ENCODE peak calls at places on chromosome 4, in five cellular contexts. One of them, this sample, is unnamed.

GRCh38 chr4:187019896-187020295 is 296.2 kb upstream of the FAT1 start:
- DNase-seq in esophagus squamous epithelium: no peak
- DNase-seq in ovary: no peak
- DNase-seq in suprapubic skin: no peak
- DNase-seq in heart left ventricle: no peak
- DNase-seq in this sample: no peak

GRCh38 chr4:179415842-179416223 is 1973.6 kb upstream of the AGA start:
- DNase-seq in heart left ventricle: no peak
- DNase-seq in suprapubic skin: no peak
- DNase-seq in esophagus squamous epithelium: no peak
- DNase-seq in ovary: no peak
- DNase-seq in this sample: no peak

GRCh38 chr4:1234296-1234695 is 14.6 kb downstream of the CTBP1 start:
- DNase-seq in heart left ventricle: no peak
- DNase-seq in ovary: no peak
- DNase-seq in esophagus squamous epithelium: no peak
- DNase-seq in suprapubic skin: no peak
- DNase-seq in this sample: no peak

GRCh38 chr4:2243682-2244380 is 1.9 kb upstream of the HAUS3 start:
- DNase-seq in ovary: peak; percentile 62
- DNase-seq in esophagus squamous epithelium: no peak
- DNase-seq in heart left ventricle: no peak
- DNase-seq in suprapubic skin: peak; percentile 81
- DNase-seq in this sample: peak; percentile 9

GRCh38 chr4:70586841-70587240 is 5.2 kb upstream of the AMBN start:
- DNase-seq in ovary: no peak
- DNase-seq in heart left ventricle: no peak
- DNase-seq in suprapubic skin: no peak
- DNase-seq in esophagus squamous epithelium: no peak
- DNase-seq in this sample: no peak

GRCh38 chr4:114383721-114384120 is 214.9 kb upstream of the UGT8 start:
- DNase-seq in ovary: no peak
- DNase-seq in heart left ventricle: no peak
- DNase-seq in esophagus squamous epithelium: no peak
- DNase-seq in suprapubic skin: no peak
- DNase-seq in this sample: no peak

GRCh38 chr4:71187399-71188196 is 151.2 kb upstream of the SLC4A4 start:
- DNase-seq in ovary: peak; percentile 14
- DNase-seq in heart left ventricle: peak; percentile 71
- DNase-seq in suprapubic skin: no peak
- DNase-seq in esophagus squamous epithelium: no peak
- DNase-seq in this sample: no peak

GRCh38 chr4:185421366-185422124 is 4.2 kb downstream of the UFSP2 start:
- DNase-seq in suprapubic skin: no peak
- DNase-seq in heart left ventricle: no peak
- DNase-seq in ovary: no peak
- DNase-seq in esophagus squamous epithelium: no peak
- DNase-seq in this sample: no peak

GRCh38 chr4:86011117-86011516 is 348.7 kb downstream of the MAPK10 start:
- DNase-seq in ovary: no peak
- DNase-seq in esophagus squamous epithelium: no peak
- DNase-seq in suprapubic skin: no peak
- DNase-seq in heart left ventricle: no peak
- DNase-seq in this sample: no peak

GRCh38 chr4:128847074-128847724 is 37.7 kb downstream of the JADE1 start:
- DNase-seq in esophagus squamous epithelium: no peak
- DNase-seq in heart left ventricle: no peak
- DNase-seq in ovary: no peak
- DNase-seq in suprapubic skin: no peak
- DNase-seq in this sample: no peak

GRCh38 chr4:108716340-108716739 is 46.5 kb downstream of the ETNPPL start:
- DNase-seq in esophagus squamous epithelium: no peak
- DNase-seq in ovary: no peak
- DNase-seq in heart left ventricle: no peak
- DNase-seq in suprapubic skin: no peak
- DNase-seq in this sample: no peak

GRCh38 chr4:64824591-64824990 is 415.3 kb upstream of the TECRL start:
- DNase-seq in ovary: no peak
- DNase-seq in heart left ventricle: no peak
- DNase-seq in suprapubic skin: no peak
- DNase-seq in esophagus squamous epithelium: no peak
- DNase-seq in this sample: no peak

GRCh38 chr4:100641326-100641725 is 123.5 kb upstream of the EMCN start:
- DNase-seq in heart left ventricle: no peak
- DNase-seq in ovary: no peak
- DNase-seq in esophagus squamous epithelium: no peak
- DNase-seq in suprapubic skin: no peak
- DNase-seq in this sample: no peak

GRCh38 chr4:10006236-10006603 is 15.1 kb downstream of the SLC2A9 start:
- DNase-seq in ovary: peak; percentile 27
- DNase-seq in esophagus squamous epithelium: no peak
- DNase-seq in heart left ventricle: no peak
- DNase-seq in suprapubic skin: no peak
- DNase-seq in this sample: no peak

GRCh38 chr4:178293601-178294000 is 851.4 kb upstream of the AGA start:
- DNase-seq in ovary: no peak
- DNase-seq in suprapubic skin: no peak
- DNase-seq in esophagus squamous epithelium: no peak
- DNase-seq in heart left ventricle: no peak
- DNase-seq in this sample: no peak

GRCh38 chr4:116275006-116275405 is 810.4 kb downstream of the TRAM1L1 start:
- DNase-seq in esophagus squamous epithelium: no peak
- DNase-seq in heart left ventricle: no peak
- DNase-seq in ovary: no peak
- DNase-seq in suprapubic skin: no peak
- DNase-seq in this sample: no peak

GRCh38 chr4:112063260-112063659 is 82.0 kb upstream of the FAM241A start:
- DNase-seq in heart left ventricle: no peak
- DNase-seq in ovary: no peak
- DNase-seq in suprapubic skin: no peak
- DNase-seq in esophagus squamous epithelium: no peak
- DNase-seq in this sample: no peak

GRCh38 chr4:26827798-26828197 is 32.8 kb upstream of the STIM2 start:
- DNase-seq in suprapubic skin: no peak
- DNase-seq in esophagus squamous epithelium: no peak
- DNase-seq in heart left ventricle: no peak
- DNase-seq in ovary: no peak
- DNase-seq in this sample: no peak

GRCh38 chr4:58113083-58113482 is 1002.9 kb upstream of the IGFBP7 start:
- DNase-seq in esophagus squamous epithelium: no peak
- DNase-seq in heart left ventricle: no peak
- DNase-seq in suprapubic skin: no peak
- DNase-seq in ovary: no peak
- DNase-seq in this sample: no peak

GRCh38 chr4:77172336-77172735 is 15.3 kb downstream of the CCNG2 start:
- DNase-seq in ovary: no peak
- DNase-seq in esophagus squamous epithelium: no peak
- DNase-seq in suprapubic skin: no peak
- DNase-seq in heart left ventricle: no peak
- DNase-seq in this sample: peak; percentile 15

GRCh38 chr4:5036239-5036638 is 15.0 kb upstream of the STK32B start:
- DNase-seq in esophagus squamous epithelium: no peak
- DNase-seq in ovary: no peak
- DNase-seq in heart left ventricle: no peak
- DNase-seq in suprapubic skin: no peak
- DNase-seq in this sample: no peak

GRCh38 chr4:85708468-85708867 is 233.5 kb downstream of the ARHGAP24 start:
- DNase-seq in ovary: no peak
- DNase-seq in esophagus squamous epithelium: no peak
- DNase-seq in suprapubic skin: no peak
- DNase-seq in heart left ventricle: no peak
- DNase-seq in this sample: no peak

GRCh38 chr4:680931-681645 is 6.7 kb downstream of the MYL5 start:
- DNase-seq in heart left ventricle: peak; percentile 84
- DNase-seq in esophagus squamous epithelium: no peak
- DNase-seq in suprapubic skin: peak; percentile 82
- DNase-seq in ovary: peak; percentile 45
- DNase-seq in this sample: no peak

GRCh38 chr4:116849620-116850019 is 235.8 kb downstream of the TRAM1L1 start:
- DNase-seq in esophagus squamous epithelium: no peak
- DNase-seq in ovary: no peak
- DNase-seq in suprapubic skin: no peak
- DNase-seq in heart left ventricle: no peak
- DNase-seq in this sample: no peak

GRCh38 chr4:110823251-110823650 is 200.4 kb upstream of the PITX2 start:
- DNase-seq in heart left ventricle: no peak
- DNase-seq in ovary: no peak
- DNase-seq in suprapubic skin: no peak
- DNase-seq in esophagus squamous epithelium: no peak
- DNase-seq in this sample: no peak

GRCh38 chr4:25441519-25442117 is 64.6 kb downstream of the ANAPC4 start:
- DNase-seq in heart left ventricle: no peak
- DNase-seq in esophagus squamous epithelium: no peak
- DNase-seq in ovary: peak; percentile 32
- DNase-seq in suprapubic skin: peak; percentile 53
- DNase-seq in this sample: peak; percentile 22

GRCh38 chr4:78656968-78657445 is 105.4 kb downstream of the ANXA3 start:
- DNase-seq in esophagus squamous epithelium: no peak
- DNase-seq in heart left ventricle: no peak
- DNase-seq in suprapubic skin: no peak
- DNase-seq in ovary: no peak
- DNase-seq in this sample: no peak

GRCh38 chr4:48905363-48906015 is 1.1 kb downstream of the OCIAD2 start:
- DNase-seq in esophagus squamous epithelium: no peak
- DNase-seq in ovary: no peak
- DNase-seq in suprapubic skin: no peak
- DNase-seq in heart left ventricle: no peak
- DNase-seq in this sample: no peak

GRCh38 chr4:174586651-174587050 is 64.4 kb upstream of the HPGD start:
- DNase-seq in ovary: no peak
- DNase-seq in heart left ventricle: no peak
- DNase-seq in suprapubic skin: no peak
- DNase-seq in esophagus squamous epithelium: no peak
- DNase-seq in this sample: no peak
- TF ChIP-seq POLR2A in ovary: no peak
- TF ChIP-seq POLR2A in heart left ventricle: no peak
- TF ChIP-seq POLR2A in suprapubic skin: no peak
- TF ChIP-seq POLR2A in esophagus squamous epithelium: no peak
- TF ChIP-seq POLR2A in this sample: no peak

GRCh38 chr4:159360549-159360948 is 257.7 kb downstream of the RAPGEF2 start:
- DNase-seq in suprapubic skin: no peak
- DNase-seq in heart left ventricle: no peak
- DNase-seq in ovary: no peak
- DNase-seq in esophagus squamous epithelium: no peak
- DNase-seq in this sample: no peak
- TF ChIP-seq POLR2A in suprapubic skin: no peak
- TF ChIP-seq POLR2A in heart left ventricle: no peak
- TF ChIP-seq POLR2A in ovary: no peak
- TF ChIP-seq POLR2A in esophagus squamous epithelium: no peak
- TF ChIP-seq POLR2A in this sample: no peak

GRCh38 chr4:3531887-3532713 is at the start of gene LRPAP1:
- DNase-seq in heart left ventricle: peak; percentile 97
- DNase-seq in ovary: peak; percentile 93
- DNase-seq in esophagus squamous epithelium: peak; percentile 33
- DNase-seq in suprapubic skin: peak; percentile 90
- DNase-seq in this sample: peak; percentile 97
- TF ChIP-seq POLR2A in heart left ventricle: peak; percentile 97
- TF ChIP-seq POLR2A in ovary: peak; percentile 80
- TF ChIP-seq POLR2A in esophagus squamous epithelium: peak; percentile 86
- TF ChIP-seq POLR2A in suprapubic skin: no peak
- TF ChIP-seq POLR2A in this sample: peak; percentile 97

DNA sequence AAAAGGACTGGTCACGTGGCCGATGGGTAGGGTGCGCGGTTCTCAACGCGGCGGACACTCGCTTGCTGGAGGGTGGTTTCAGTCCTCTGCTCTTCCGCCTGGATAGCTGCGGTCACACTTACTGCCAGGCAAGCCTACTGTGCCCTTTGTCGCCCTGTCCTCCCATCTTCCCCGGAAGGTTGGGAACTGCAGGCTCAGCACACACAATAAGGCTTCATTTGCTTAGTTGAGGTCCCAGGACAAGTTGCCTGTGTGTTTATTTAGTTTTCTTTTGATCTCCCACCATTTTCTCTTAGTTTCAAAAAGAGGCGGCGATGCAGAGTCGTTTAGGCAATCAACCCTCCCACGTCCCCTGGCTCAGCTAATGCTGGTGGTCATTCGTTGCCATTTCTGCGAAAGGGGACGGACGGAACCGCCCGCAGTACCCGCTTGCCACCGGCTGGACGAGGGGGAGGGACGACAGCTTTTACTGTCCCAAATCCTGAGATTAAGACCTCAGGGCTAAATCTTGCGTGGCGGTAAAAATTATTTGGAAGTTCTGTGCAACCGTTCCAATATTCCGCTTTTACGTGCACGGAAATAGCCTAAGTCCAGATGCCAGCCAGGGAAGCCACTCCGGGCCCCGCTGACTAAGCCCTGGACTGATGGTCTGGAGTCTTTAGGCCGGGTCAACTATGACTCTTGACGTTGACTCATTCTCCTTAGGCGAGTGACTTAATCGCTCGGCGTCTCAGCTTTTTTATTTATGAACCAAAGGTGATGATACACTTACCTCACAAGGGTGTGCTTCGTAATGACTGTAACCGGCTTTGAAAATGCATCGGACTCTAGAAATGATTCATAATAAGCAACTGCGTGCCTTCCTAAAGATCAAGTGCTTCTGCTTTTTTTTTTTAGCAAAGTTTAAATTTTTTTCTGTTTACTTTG is 671 bp upstream of the EIF4E start:
- DNase-seq in ovary: peak; percentile 73
- DNase-seq in heart left ventricle: peak; percentile 76
- DNase-seq in suprapubic skin: no peak
- DNase-seq in esophagus squamous epithelium: no peak
- DNase-seq in this sample: peak; percentile 35
- TF ChIP-seq POLR2A in ovary: peak; percentile 7
- TF ChIP-seq POLR2A in heart left ventricle: no peak
- TF ChIP-seq POLR2A in suprapubic skin: no peak
- TF ChIP-seq POLR2A in esophagus squamous epithelium: peak; percentile 16
- TF ChIP-seq POLR2A in this sample: peak; percentile 70